ENCODE peak calls at places on chromosomes 1 and 21, in six cellular contexts. T is PC-9, O is neural progenitor cell, Y is tibial nerve, W is cardiac muscle cell, V is left ventricle myocardium inferior. S is an unnamed sample. For H3K4me1, the result is how much of the 10 kb centered on the place peaks cover.

GRCh38 chr1:15757575-15758401 is 807 bp upstream of the FBLIM1 start:
- DNase-seq in O (peak), W (peak), Y (no peak), V (no peak), T (no peak), S (peak)

GRCh38 chr1:55654750-55655149 is 439.6 kb upstream of the USP24 start:
- DNase-seq in T (no peak), Y (no peak), W (no peak), O (no peak), V (no peak), S (no peak)

GRCh38 chr1:79633456-79633855 is 626.9 kb upstream of the ADGRL4 start:
- DNase-seq in W (no peak), T (no peak), V (no peak), Y (no peak), O (no peak), S (no peak)

GRCh38 chr1:174676856-174677255 is 229.1 kb downstream of the GPR52 start:
- DNase-seq in V (no peak), O (no peak), T (no peak), W (no peak), Y (no peak), S (no peak)

GRCh38 chr21:27134513-27134912 is 167.6 kb upstream of the ADAMTS5 start:
- DNase-seq in T (no peak), Y (no peak), W (no peak), O (no peak), V (no peak), S (no peak)

GRCh38 chr1:17251699-17252376 is 2.9 kb downstream of the PADI3 start:
- DNase-seq in Y (no peak), O (no peak), W (no peak), V (no peak), T (peak), S (peak)

GRCh38 chr1:29682918-29683314 is 446.6 kb downstream of the PTPRU start:
- DNase-seq in V (no peak), W (peak), T (no peak), O (no peak), Y (no peak), S (no peak)

GRCh38 chr1:162854245-162854860 is 6.6 kb downstream of the CCDC190 start:
- DNase-seq in O (peak), Y (peak), V (peak), W (peak), T (peak), S (no peak)

GRCh38 chr1:1001631-1002300 is 1.9 kb upstream of the HES4 start:
- DNase-seq in W (peak), O (peak), T (peak), Y (peak), V (peak), S (peak)

GRCh38 chr1:54381524-54381923 is 24.7 kb downstream of the SSBP3 start:
- DNase-seq in V (no peak), O (no peak), T (no peak), W (no peak), Y (no peak), S (no peak)
- H3K4me1 ChIP-seq in V (half or more), O (under half), T (under half), W (under half), Y (under half), S (under half)

GRCh38 chr1:10975567-10976326 is 36.7 kb upstream of the TARDBP start:
- DNase-seq in T (peak), Y (peak), V (no peak), W (no peak), O (peak), S (peak)

GRCh38 chr1:10978719-10979118 is 33.7 kb upstream of the TARDBP start:
- DNase-seq in V (no peak), W (no peak), O (no peak), T (no peak), Y (no peak), S (no peak)

GRCh38 chr1:10980094-10980577 is 32.3 kb upstream of the TARDBP start:
- DNase-seq in Y (peak), O (peak), T (peak), W (peak), V (peak), S (peak)

GRCh38 chr1:10979483-10979920 is 33.0 kb upstream of the TARDBP start:
- DNase-seq in O (peak), V (peak), W (no peak), Y (peak), T (no peak), S (peak)

DNA sequence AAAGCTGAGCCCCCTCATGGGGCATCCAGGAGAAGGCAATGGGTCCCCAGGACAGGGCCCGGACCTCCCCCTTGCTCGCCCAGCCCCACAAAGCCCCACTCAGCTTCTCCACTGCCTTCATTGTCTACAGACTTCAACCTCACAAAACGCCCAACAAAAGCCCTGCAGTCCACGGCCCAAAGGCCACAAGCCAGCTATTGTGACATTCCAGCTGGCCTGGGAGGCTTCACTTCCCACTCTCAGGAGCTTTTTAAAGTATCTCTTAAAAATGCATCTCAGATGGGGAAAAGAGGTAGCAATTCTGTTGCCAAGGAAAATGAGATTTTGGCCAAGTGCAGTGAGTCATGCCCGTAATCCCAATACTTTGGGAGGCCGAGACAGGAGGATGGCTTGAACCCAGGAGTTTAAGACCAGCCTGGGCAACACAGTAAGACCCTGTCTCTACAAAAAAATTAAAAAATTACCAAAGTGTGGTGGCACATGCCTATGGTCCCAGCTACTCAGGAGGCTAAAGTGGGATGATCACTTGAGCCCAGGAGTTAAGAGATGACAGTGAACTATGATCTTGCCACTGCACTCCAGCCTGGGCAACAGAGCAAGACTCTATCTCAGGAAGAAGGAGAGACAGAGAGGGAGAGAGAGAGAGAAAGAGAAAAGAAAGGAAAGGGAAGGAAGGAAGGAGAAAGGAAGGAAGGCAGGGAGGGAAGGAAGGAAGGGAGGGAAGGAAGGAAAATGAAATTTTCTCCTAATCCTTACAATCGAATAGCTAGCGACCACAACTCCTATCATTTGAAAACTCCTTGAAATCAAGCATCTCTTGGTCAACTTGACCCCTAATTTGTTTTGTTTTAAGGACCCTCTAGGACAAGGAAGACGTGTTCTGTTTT is 31.4 kb upstream of the TARDBP start:
- DNase-seq in V (peak), T (no peak), O (peak), Y (peak), W (no peak), S (no peak)
- H3K4me3 ChIP-seq in V (peak), T (no peak), O (peak), Y (peak), W (no peak), S (no peak)

DNA sequence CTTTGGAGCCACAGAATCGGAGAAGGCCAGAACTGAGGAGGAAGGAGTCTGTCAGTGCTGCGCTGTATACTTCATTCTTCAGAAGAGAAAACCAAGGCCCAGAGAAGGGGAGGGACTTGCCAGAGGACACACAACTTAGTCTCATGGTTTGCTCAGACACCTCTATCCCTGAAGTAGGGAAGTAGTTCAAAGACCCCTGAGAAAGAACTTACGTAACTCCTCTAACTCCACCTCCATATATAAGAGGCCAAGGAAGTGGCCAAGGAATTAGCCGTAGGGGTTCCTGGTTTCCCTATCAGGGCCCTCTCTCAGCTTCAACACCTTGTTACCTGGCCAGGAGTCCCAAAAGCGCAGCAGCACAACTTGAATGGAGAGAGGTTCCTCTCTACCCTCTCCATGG is 580 bp upstream of the NECTIN4 start:
- DNase-seq in Y (no peak), V (no peak), W (no peak), T (no peak), O (no peak), S (no peak)
- TF ChIP-seq CTCF in Y (no peak), V (no peak), W (no peak), T (no peak), O (no peak), S (no peak)

GRCh38 chr1:206694551-206695124 is 9.9 kb downstream of the MAPKAPK2 start:
- DNase-seq in W (peak), T (peak), V (no peak), O (peak), Y (no peak), S (no peak)

GRCh38 chr1:206698011-206698410 is 13.3 kb downstream of the MAPKAPK2 start:
- DNase-seq in Y (no peak), W (no peak), O (no peak), V (no peak), T (no peak), S (no peak)

GRCh38 chr1:206695751-206696150 is 11.0 kb downstream of the MAPKAPK2 start:
- DNase-seq in O (no peak), W (no peak), T (no peak), V (no peak), Y (no peak), S (no peak)

GRCh38 chr1:206698990-206699586 is 14.4 kb downstream of the MAPKAPK2 start:
- DNase-seq in T (no peak), Y (no peak), W (no peak), V (no peak), O (no peak), S (no peak)

DNA sequence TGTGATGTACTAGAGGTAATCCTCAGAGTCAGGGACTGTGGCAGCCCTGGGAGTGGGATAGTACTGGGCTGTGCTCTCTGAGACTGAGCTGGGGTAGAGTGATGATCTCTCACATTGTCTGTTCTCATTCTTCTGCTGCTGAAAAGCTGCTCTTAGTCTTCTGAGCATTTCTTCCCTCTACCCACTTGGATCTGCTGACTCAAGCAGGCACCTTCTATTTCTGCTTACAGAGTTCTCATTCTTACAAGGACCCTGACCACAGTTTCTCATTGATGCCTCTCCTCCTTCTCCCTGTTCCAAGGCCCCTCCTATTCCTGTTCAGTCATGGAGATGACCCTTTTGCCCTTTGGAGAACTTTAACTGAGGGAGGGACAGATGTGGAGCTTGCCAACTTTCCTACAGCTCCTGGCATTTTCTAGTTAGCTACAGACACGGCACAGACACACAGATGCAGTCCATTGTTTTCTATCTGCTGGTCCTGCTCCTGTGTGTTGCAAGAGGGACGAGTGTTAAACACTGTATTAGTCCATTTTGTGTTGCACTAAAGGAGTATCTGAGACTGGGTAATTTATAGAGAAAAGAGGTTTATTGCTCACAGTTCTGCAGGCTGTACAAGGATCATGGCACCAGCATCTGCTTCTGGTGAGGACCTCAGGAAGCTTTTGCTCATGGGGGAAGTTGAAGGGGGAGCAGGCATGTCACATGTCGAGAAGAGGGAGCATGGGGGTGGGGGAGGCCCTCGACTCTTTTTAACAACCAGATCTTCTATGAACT is 12.3 kb downstream of the MAPKAPK2 start:
- DNase-seq in V (no peak), W (no peak), O (no peak), Y (no peak), T (no peak), S (no peak)
- H3K4me1 ChIP-seq in V (half or more), W (half or more), O (under half), Y (under half), T (under half), S (under half)

DNA sequence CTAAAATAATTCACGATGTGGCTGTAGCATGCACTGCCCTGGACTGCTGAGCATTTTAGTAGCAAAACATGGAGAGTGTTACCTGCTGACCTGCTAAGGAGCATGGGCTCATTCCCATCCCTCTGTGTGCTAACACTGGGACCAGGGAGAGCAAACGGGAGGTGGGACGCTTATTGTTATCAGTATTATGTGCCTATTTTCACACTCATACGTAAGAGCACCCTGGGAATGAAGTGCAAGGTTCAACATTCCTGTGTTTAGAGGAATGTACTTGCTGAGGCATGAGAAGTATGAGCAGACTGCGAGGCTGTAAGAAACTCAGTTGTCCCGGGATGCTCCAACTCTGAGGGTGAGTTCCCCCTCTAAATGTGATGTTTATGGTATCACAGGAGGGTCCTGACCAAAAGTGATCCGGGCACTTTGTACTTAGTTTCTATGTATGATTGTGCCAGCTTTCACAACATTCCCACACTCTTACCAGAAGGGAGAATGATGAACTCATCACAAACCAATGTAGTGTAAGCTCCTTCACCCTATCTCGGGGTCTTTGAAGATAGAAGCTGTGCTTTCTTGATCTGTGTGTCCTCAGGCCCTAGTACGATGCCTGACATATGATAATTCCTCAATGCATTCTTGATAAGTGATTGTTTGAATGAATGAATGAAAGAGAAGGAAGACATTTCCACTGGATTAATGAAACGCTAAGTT is 164.8 kb downstream of the KCNJ6 start:
- DNase-seq in V (no peak), O (no peak), T (peak), W (peak), Y (no peak), S (no peak)
- H3K4me3 ChIP-seq in V (peak), O (no peak), T (no peak), W (no peak), Y (no peak), S (no peak)

GRCh38 chr1:25026757-25027450 is 96.8 kb upstream of the RUNX3 start:
- DNase-seq in Y (no peak), W (no peak), T (no peak), O (no peak), V (no peak), S (no peak)
- TF ChIP-seq CTCF in Y (no peak), W (no peak), T (no peak), O (no peak), V (no peak), S (no peak)

DNA sequence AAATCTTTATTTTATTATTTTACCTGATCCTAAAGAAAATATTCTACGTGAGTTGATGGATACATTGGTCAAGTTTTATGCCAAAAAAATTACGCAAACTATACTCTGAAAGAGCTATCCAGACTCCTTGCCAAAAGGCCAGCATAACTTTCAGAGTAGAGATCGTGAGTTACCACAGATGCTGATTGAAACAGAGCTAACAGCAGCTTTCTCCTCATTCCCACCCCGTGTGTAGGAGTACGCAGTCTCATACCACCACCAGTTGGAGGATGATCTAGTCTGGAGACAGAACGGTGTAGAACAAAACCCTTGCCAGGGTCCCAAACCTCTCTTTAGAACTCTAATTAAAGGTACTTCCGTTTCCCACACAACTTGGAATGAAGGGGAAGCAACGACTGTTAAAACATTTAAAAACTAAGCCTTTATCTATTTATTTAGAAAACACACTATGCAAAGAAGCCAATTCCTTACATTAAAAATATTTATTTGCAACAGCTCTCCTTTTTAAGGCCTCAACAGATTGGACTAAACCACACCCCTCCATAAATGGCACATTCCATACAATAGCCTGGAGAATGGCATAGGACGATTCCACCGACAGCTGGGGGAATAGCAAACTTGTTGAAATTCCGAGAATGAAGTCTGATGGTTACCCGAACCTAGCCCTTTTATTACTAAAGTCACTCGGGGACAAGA is 1.4 kb downstream of the NUCKS1 start:
- DNase-seq in O (peak), V (no peak), T (peak), W (peak), Y (no peak), S (no peak)
- H3K4me1 ChIP-seq in O (under half), V (half or more), T (under half), W (under half), Y (under half), S (under half)